ENCODE peak calls at places on chromosome 17, in ten cellular contexts. One of them, this sample, is unnamed. For H3K4me1, the result is how much of the 10 kb centered on the place peaks cover.

GRCh38 chr17:9343513-9343912 is 232.1 kb downstream of the STX8 start:
- DNase-seq in effector memory CD4-positive, alpha-beta T cell: no peak
- DNase-seq in Peyer's patch: no peak
- DNase-seq in spleen: no peak
- DNase-seq in cardiac muscle cell: peak
- DNase-seq in tibial nerve: no peak
- DNase-seq in H1: no peak
- DNase-seq in colonic mucosa: no peak
- DNase-seq in right cardiac atrium: no peak
- DNase-seq in thyroid gland: no peak
- DNase-seq in this sample: no peak

GRCh38 chr17:17204041-17204591 is 2.0 kb downstream of the PLD6 start:
- DNase-seq in effector memory CD4-positive, alpha-beta T cell: no peak
- DNase-seq in Peyer's patch: no peak
- DNase-seq in spleen: no peak
- DNase-seq in cardiac muscle cell: no peak
- DNase-seq in tibial nerve: no peak
- DNase-seq in H1: no peak
- DNase-seq in colonic mucosa: no peak
- DNase-seq in right cardiac atrium: peak
- DNase-seq in thyroid gland: no peak
- DNase-seq in this sample: no peak

GRCh38 chr17:1223662-1224061 is 43.9 kb upstream of the ABR start:
- DNase-seq in effector memory CD4-positive, alpha-beta T cell: no peak
- DNase-seq in Peyer's patch: no peak
- DNase-seq in spleen: no peak
- DNase-seq in cardiac muscle cell: no peak
- DNase-seq in tibial nerve: no peak
- DNase-seq in H1: no peak
- DNase-seq in colonic mucosa: no peak
- DNase-seq in right cardiac atrium: no peak
- DNase-seq in thyroid gland: no peak
- DNase-seq in this sample: no peak

GRCh38 chr17:9451919-9452318 is 123.7 kb downstream of the STX8 start:
- DNase-seq in effector memory CD4-positive, alpha-beta T cell: no peak
- DNase-seq in Peyer's patch: no peak
- DNase-seq in spleen: no peak
- DNase-seq in cardiac muscle cell: no peak
- DNase-seq in tibial nerve: no peak
- DNase-seq in H1: no peak
- DNase-seq in colonic mucosa: no peak
- DNase-seq in right cardiac atrium: no peak
- DNase-seq in thyroid gland: no peak
- DNase-seq in this sample: no peak

GRCh38 chr17:58318065-58318481 is 10.5 kb downstream of the TSPOAP1 start:
- DNase-seq in effector memory CD4-positive, alpha-beta T cell: no peak
- DNase-seq in Peyer's patch: no peak
- DNase-seq in spleen: peak
- DNase-seq in cardiac muscle cell: no peak
- DNase-seq in tibial nerve: no peak
- DNase-seq in H1: no peak
- DNase-seq in colonic mucosa: no peak
- DNase-seq in right cardiac atrium: no peak
- DNase-seq in thyroid gland: no peak
- DNase-seq in this sample: no peak

GRCh38 chr17:48646183-48647102 is 20.3 kb upstream of the HOXB9 start:
- DNase-seq in effector memory CD4-positive, alpha-beta T cell: no peak
- DNase-seq in Peyer's patch: no peak
- DNase-seq in spleen: no peak
- DNase-seq in cardiac muscle cell: no peak
- DNase-seq in tibial nerve: no peak
- DNase-seq in H1: peak
- DNase-seq in colonic mucosa: peak
- DNase-seq in right cardiac atrium: no peak
- DNase-seq in thyroid gland: no peak
- DNase-seq in this sample: no peak

GRCh38 chr17:30378191-30378796 is 433 bp upstream of the CPD start:
- DNase-seq in effector memory CD4-positive, alpha-beta T cell: peak
- DNase-seq in Peyer's patch: peak
- DNase-seq in spleen: peak
- DNase-seq in cardiac muscle cell: peak
- DNase-seq in tibial nerve: no peak
- DNase-seq in H1: peak
- DNase-seq in colonic mucosa: peak
- DNase-seq in right cardiac atrium: peak
- DNase-seq in thyroid gland: peak
- DNase-seq in this sample: no peak

GRCh38 chr17:80445152-80446110 is 30.5 kb downstream of the ENDOV start:
- DNase-seq in effector memory CD4-positive, alpha-beta T cell: no peak
- DNase-seq in Peyer's patch: no peak
- DNase-seq in spleen: no peak
- DNase-seq in cardiac muscle cell: no peak
- DNase-seq in tibial nerve: no peak
- DNase-seq in H1: no peak
- DNase-seq in colonic mucosa: no peak
- DNase-seq in right cardiac atrium: no peak
- DNase-seq in thyroid gland: no peak
- DNase-seq in this sample: no peak

GRCh38 chr17:41910701-41911391 is 7.9 kb downstream of the ACLY start:
- DNase-seq in effector memory CD4-positive, alpha-beta T cell: no peak
- DNase-seq in Peyer's patch: no peak
- DNase-seq in spleen: no peak
- DNase-seq in cardiac muscle cell: no peak
- DNase-seq in tibial nerve: no peak
- DNase-seq in H1: no peak
- DNase-seq in colonic mucosa: no peak
- DNase-seq in right cardiac atrium: no peak
- DNase-seq in thyroid gland: no peak
- DNase-seq in this sample: no peak

GRCh38 chr17:42751628-42752027 is 6.8 kb upstream of the EZH1 start:
- DNase-seq in effector memory CD4-positive, alpha-beta T cell: no peak
- DNase-seq in Peyer's patch: no peak
- DNase-seq in spleen: no peak
- DNase-seq in cardiac muscle cell: no peak
- DNase-seq in tibial nerve: no peak
- DNase-seq in H1: no peak
- DNase-seq in colonic mucosa: no peak
- DNase-seq in right cardiac atrium: no peak
- DNase-seq in thyroid gland: no peak
- DNase-seq in this sample: no peak

GRCh38 chr17:73281926-73282325 is 20.2 kb upstream of the CPSF4L start:
- DNase-seq in effector memory CD4-positive, alpha-beta T cell: no peak
- DNase-seq in Peyer's patch: no peak
- DNase-seq in spleen: no peak
- DNase-seq in cardiac muscle cell: no peak
- DNase-seq in tibial nerve: no peak
- DNase-seq in H1: no peak
- DNase-seq in colonic mucosa: no peak
- DNase-seq in right cardiac atrium: no peak
- DNase-seq in thyroid gland: no peak
- DNase-seq in this sample: no peak

GRCh38 chr17:42529054-42529453 is 7.0 kb upstream of the NAGLU start:
- DNase-seq in effector memory CD4-positive, alpha-beta T cell: no peak
- DNase-seq in Peyer's patch: no peak
- DNase-seq in spleen: no peak
- DNase-seq in cardiac muscle cell: no peak
- DNase-seq in tibial nerve: no peak
- DNase-seq in H1: no peak
- DNase-seq in colonic mucosa: no peak
- DNase-seq in right cardiac atrium: no peak
- DNase-seq in thyroid gland: no peak
- DNase-seq in this sample: no peak

GRCh38 chr17:7393613-7394451 is 493 bp downstream of the PLSCR3 start:
- DNase-seq in effector memory CD4-positive, alpha-beta T cell: peak
- DNase-seq in Peyer's patch: peak
- DNase-seq in spleen: peak
- DNase-seq in cardiac muscle cell: peak
- DNase-seq in tibial nerve: no peak
- DNase-seq in H1: peak
- DNase-seq in colonic mucosa: peak
- DNase-seq in right cardiac atrium: no peak
- DNase-seq in thyroid gland: peak
- DNase-seq in this sample: no peak

GRCh38 chr17:7241047-7241733 is 1.1 kb downstream of the GABARAP start:
- DNase-seq in effector memory CD4-positive, alpha-beta T cell: no peak
- DNase-seq in Peyer's patch: no peak
- DNase-seq in spleen: no peak
- DNase-seq in cardiac muscle cell: no peak
- DNase-seq in tibial nerve: no peak
- DNase-seq in H1: no peak
- DNase-seq in colonic mucosa: no peak
- DNase-seq in right cardiac atrium: no peak
- DNase-seq in thyroid gland: no peak
- DNase-seq in this sample: no peak

GRCh38 chr17:16887523-16888095 is 84.3 kb downstream of the TNFRSF13B start:
- DNase-seq in effector memory CD4-positive, alpha-beta T cell: no peak
- DNase-seq in Peyer's patch: no peak
- DNase-seq in spleen: peak
- DNase-seq in cardiac muscle cell: no peak
- DNase-seq in tibial nerve: no peak
- DNase-seq in H1: no peak
- DNase-seq in colonic mucosa: no peak
- DNase-seq in right cardiac atrium: no peak
- DNase-seq in thyroid gland: no peak
- DNase-seq in this sample: peak

GRCh38 chr17:57092779-57093178 is 7.7 kb downstream of the AKAP1 start:
- DNase-seq in effector memory CD4-positive, alpha-beta T cell: no peak
- DNase-seq in Peyer's patch: no peak
- DNase-seq in spleen: no peak
- DNase-seq in cardiac muscle cell: no peak
- DNase-seq in tibial nerve: no peak
- DNase-seq in H1: no peak
- DNase-seq in colonic mucosa: no peak
- DNase-seq in right cardiac atrium: no peak
- DNase-seq in thyroid gland: peak
- DNase-seq in this sample: no peak

GRCh38 chr17:7351665-7352558 is at the start of gene KCTD11:
- DNase-seq in effector memory CD4-positive, alpha-beta T cell: peak
- DNase-seq in Peyer's patch: peak
- DNase-seq in spleen: peak
- DNase-seq in cardiac muscle cell: peak
- DNase-seq in tibial nerve: peak
- DNase-seq in H1: peak
- DNase-seq in colonic mucosa: peak
- DNase-seq in right cardiac atrium: peak
- DNase-seq in thyroid gland: peak
- DNase-seq in this sample: peak

GRCh38 chr17:69030145-69030544 is 30.6 kb downstream of the ABCA9 start:
- DNase-seq in effector memory CD4-positive, alpha-beta T cell: no peak
- DNase-seq in Peyer's patch: no peak
- DNase-seq in spleen: no peak
- DNase-seq in cardiac muscle cell: no peak
- DNase-seq in tibial nerve: no peak
- DNase-seq in H1: no peak
- DNase-seq in colonic mucosa: no peak
- DNase-seq in right cardiac atrium: no peak
- DNase-seq in thyroid gland: no peak
- DNase-seq in this sample: no peak
- H3K4me1 ChIP-seq in effector memory CD4-positive, alpha-beta T cell: under half
- H3K4me1 ChIP-seq in Peyer's patch: under half
- H3K4me1 ChIP-seq in spleen: under half
- H3K4me1 ChIP-seq in cardiac muscle cell: under half
- H3K4me1 ChIP-seq in tibial nerve: under half
- H3K4me1 ChIP-seq in H1: under half
- H3K4me1 ChIP-seq in colonic mucosa: under half
- H3K4me1 ChIP-seq in right cardiac atrium: under half
- H3K4me1 ChIP-seq in thyroid gland: under half
- H3K4me1 ChIP-seq in this sample: under half

GRCh38 chr17:82503094-82503727 is 16.3 kb upstream of the FOXK2 start:
- DNase-seq in effector memory CD4-positive, alpha-beta T cell: no peak
- DNase-seq in Peyer's patch: no peak
- DNase-seq in spleen: no peak
- DNase-seq in cardiac muscle cell: no peak
- DNase-seq in tibial nerve: no peak
- DNase-seq in H1: no peak
- DNase-seq in colonic mucosa: no peak
- DNase-seq in right cardiac atrium: no peak
- DNase-seq in thyroid gland: no peak
- DNase-seq in this sample: no peak
- H3K4me1 ChIP-seq in effector memory CD4-positive, alpha-beta T cell: under half
- H3K4me1 ChIP-seq in Peyer's patch: under half
- H3K4me1 ChIP-seq in spleen: under half
- H3K4me1 ChIP-seq in cardiac muscle cell: under half
- H3K4me1 ChIP-seq in tibial nerve: under half
- H3K4me1 ChIP-seq in H1: under half
- H3K4me1 ChIP-seq in colonic mucosa: under half
- H3K4me1 ChIP-seq in right cardiac atrium: under half
- H3K4me1 ChIP-seq in thyroid gland: under half
- H3K4me1 ChIP-seq in this sample: under half

GRCh38 chr17:82960419-82961271 is 118.8 kb upstream of the METRNL start:
- DNase-seq in effector memory CD4-positive, alpha-beta T cell: no peak
- DNase-seq in Peyer's patch: peak
- DNase-seq in spleen: peak
- DNase-seq in cardiac muscle cell: no peak
- DNase-seq in tibial nerve: no peak
- DNase-seq in H1: no peak
- DNase-seq in colonic mucosa: no peak
- DNase-seq in right cardiac atrium: no peak
- DNase-seq in thyroid gland: peak
- DNase-seq in this sample: no peak
- H3K4me1 ChIP-seq in effector memory CD4-positive, alpha-beta T cell: under half
- H3K4me1 ChIP-seq in Peyer's patch: under half
- H3K4me1 ChIP-seq in spleen: under half
- H3K4me1 ChIP-seq in cardiac muscle cell: under half
- H3K4me1 ChIP-seq in tibial nerve: under half
- H3K4me1 ChIP-seq in H1: under half
- H3K4me1 ChIP-seq in colonic mucosa: under half
- H3K4me1 ChIP-seq in right cardiac atrium: under half
- H3K4me1 ChIP-seq in thyroid gland: under half
- H3K4me1 ChIP-seq in this sample: under half

GRCh38 chr17:66783656-66784381 is 51.1 kb upstream of the CACNG5 start:
- DNase-seq in effector memory CD4-positive, alpha-beta T cell: no peak
- DNase-seq in Peyer's patch: no peak
- DNase-seq in spleen: no peak
- DNase-seq in cardiac muscle cell: no peak
- DNase-seq in tibial nerve: no peak
- DNase-seq in H1: no peak
- DNase-seq in colonic mucosa: no peak
- DNase-seq in right cardiac atrium: no peak
- DNase-seq in thyroid gland: no peak
- DNase-seq in this sample: no peak

GRCh38 chr17:66779186-66779585 is 55.7 kb upstream of the CACNG5 start:
- DNase-seq in effector memory CD4-positive, alpha-beta T cell: no peak
- DNase-seq in Peyer's patch: no peak
- DNase-seq in spleen: no peak
- DNase-seq in cardiac muscle cell: no peak
- DNase-seq in tibial nerve: no peak
- DNase-seq in H1: no peak
- DNase-seq in colonic mucosa: no peak
- DNase-seq in right cardiac atrium: no peak
- DNase-seq in thyroid gland: no peak
- DNase-seq in this sample: no peak

GRCh38 chr17:66778531-66778930 is 56.4 kb upstream of the CACNG5 start:
- DNase-seq in effector memory CD4-positive, alpha-beta T cell: no peak
- DNase-seq in Peyer's patch: no peak
- DNase-seq in spleen: no peak
- DNase-seq in cardiac muscle cell: no peak
- DNase-seq in tibial nerve: no peak
- DNase-seq in H1: no peak
- DNase-seq in colonic mucosa: no peak
- DNase-seq in right cardiac atrium: no peak
- DNase-seq in thyroid gland: no peak
- DNase-seq in this sample: no peak

GRCh38 chr17:66782866-66783265 is 52.1 kb upstream of the CACNG5 start:
- DNase-seq in effector memory CD4-positive, alpha-beta T cell: no peak
- DNase-seq in Peyer's patch: no peak
- DNase-seq in spleen: no peak
- DNase-seq in cardiac muscle cell: no peak
- DNase-seq in tibial nerve: no peak
- DNase-seq in H1: no peak
- DNase-seq in colonic mucosa: no peak
- DNase-seq in right cardiac atrium: no peak
- DNase-seq in thyroid gland: no peak
- DNase-seq in this sample: no peak

GRCh38 chr17:66781135-66781534 is 53.8 kb upstream of the CACNG5 start:
- DNase-seq in effector memory CD4-positive, alpha-beta T cell: no peak
- DNase-seq in Peyer's patch: no peak
- DNase-seq in spleen: no peak
- DNase-seq in cardiac muscle cell: no peak
- DNase-seq in tibial nerve: no peak
- DNase-seq in H1: no peak
- DNase-seq in colonic mucosa: no peak
- DNase-seq in right cardiac atrium: no peak
- DNase-seq in thyroid gland: no peak
- DNase-seq in this sample: no peak
- H3K4me1 ChIP-seq in effector memory CD4-positive, alpha-beta T cell: under half
- H3K4me1 ChIP-seq in Peyer's patch: under half
- H3K4me1 ChIP-seq in spleen: under half
- H3K4me1 ChIP-seq in cardiac muscle cell: under half
- H3K4me1 ChIP-seq in tibial nerve: under half
- H3K4me1 ChIP-seq in H1: under half
- H3K4me1 ChIP-seq in colonic mucosa: under half
- H3K4me1 ChIP-seq in right cardiac atrium: under half
- H3K4me1 ChIP-seq in thyroid gland: under half
- H3K4me1 ChIP-seq in this sample: under half

This sample was measured in right atrium auricular region.